ENCODE peak calls at places on chromosomes 6 and 20, in five cellular contexts. X is stimulated activated CD4-positive, alpha-beta T cell treated with anti-CD3 and anti-CD28 coated beads, Interleukin-12 subunit alpha, Interleukin-12 subunit beta, amount 100 ng/mL, for 48 hours; E is left colon; Z is pons; K is hypothalamus. Q is an unnamed sample.

GRCh38 chr20:36541227-36542018 is at the start of gene MYL9:
- DNase-seq in K (peak), E (peak), Z (no peak), X (no peak), Q (peak)

GRCh38 chr6:157669747-157670216 is 153.3 kb upstream of the SNX9 start:
- DNase-seq in X (no peak), E (peak), K (peak), Z (peak), Q (peak)

GRCh38 chr6:97594834-97595233 is 311.8 kb upstream of the MMS22L start:
- DNase-seq in Z (no peak), X (no peak), E (no peak), K (no peak), Q (no peak)

GRCh38 chr6:71444222-71444621 is 155.6 kb downstream of the OGFRL1 start:
- DNase-seq in X (no peak), K (no peak), Z (peak), E (no peak), Q (no peak)

GRCh38 chr6:3001773-3002293 is 2.1 kb downstream of the NQO2 start:
- DNase-seq in E (no peak), K (no peak), X (no peak), Z (peak), Q (no peak)

GRCh38 chr6:24385536-24386269 is 17.0 kb upstream of the MRS2 start:
- DNase-seq in X (no peak), K (no peak), E (no peak), Z (no peak), Q (no peak)

GRCh38 chr6:73566954-73567591 is 46.2 kb upstream of the EEF1A1 start:
- DNase-seq in E (peak), X (no peak), Z (no peak), K (no peak), Q (peak)

GRCh38 chr6:111625511-111626331 is 20.0 kb upstream of the TRAF3IP2 start:
- DNase-seq in K (peak), E (no peak), X (no peak), Z (peak), Q (peak)

GRCh38 chr20:53940356-53940694 is 130.1 kb downstream of the BCAS1 start:
- DNase-seq in Z (no peak), K (no peak), E (no peak), X (no peak), Q (no peak)

GRCh38 chr6:31834367-31834703 is 6.8 kb downstream of the HSPA1B start:
- DNase-seq in E (peak), Z (no peak), X (peak), K (peak), Q (peak)

GRCh38 chr20:9206486-9206885 is 137.6 kb downstream of the PLCB4 start:
- DNase-seq in E (no peak), X (no peak), K (no peak), Z (no peak), Q (no peak)

GRCh38 chr6:82372656-82373055 is 9.0 kb downstream of the TPBG start:
- DNase-seq in E (no peak), Z (no peak), X (no peak), K (no peak), Q (no peak)

GRCh38 chr20:5474646-5475550 is 158.1 kb upstream of the PROKR2 start:
- DNase-seq in Z (peak), K (no peak), E (no peak), X (no peak), Q (no peak)

GRCh38 chr6:166958926-166959861 is 2.8 kb upstream of the RNASET2 start:
- DNase-seq in E (peak), K (no peak), X (no peak), Z (peak), Q (no peak)

GRCh38 chr20:370151-370600 is 10.4 kb upstream of the TRIB3 start:
- DNase-seq in Z (no peak), X (no peak), E (no peak), K (no peak), Q (no peak)

GRCh38 chr20:17493173-17493572 is 38.0 kb downstream of the BFSP1 start:
- DNase-seq in K (no peak), E (no peak), Z (no peak), X (no peak), Q (no peak)

GRCh38 chr20:32067234-32067821 is 15.3 kb downstream of the HCK start:
- DNase-seq in Z (no peak), E (no peak), K (no peak), X (no peak), Q (no peak)

GRCh38 chr20:37668166-37668565 is 25.7 kb upstream of the CTNNBL1 start:
- DNase-seq in X (no peak), K (no peak), Z (no peak), E (no peak), Q (no peak)

GRCh38 chr20:25372584-25373336 is 17.9 kb downstream of the ABHD12 start:
- DNase-seq in E (no peak), Z (no peak), K (no peak), X (no peak), Q (no peak)

GRCh38 chr20:19835533-19836222 is 77.6 kb downstream of the RIN2 start:
- DNase-seq in K (peak), Z (peak), E (no peak), X (no peak), Q (peak)

GRCh38 chr6:27136978-27137814 is 110.3 kb upstream of the PRSS16 start:
- DNase-seq in Z (no peak), K (no peak), E (no peak), X (no peak), Q (no peak)

GRCh38 chr6:111788779-111789276 is 84.4 kb downstream of the FYN start:
- DNase-seq in Z (no peak), K (no peak), E (no peak), X (no peak), Q (no peak)

GRCh38 chr6:19536838-19537237 is 300.3 kb upstream of the ID4 start:
- DNase-seq in K (no peak), E (no peak), Z (no peak), X (no peak), Q (no peak)

GRCh38 chr6:139988702-139989101 is 614.3 kb upstream of the CITED2 start:
- DNase-seq in K (no peak), Z (no peak), X (no peak), E (no peak), Q (no peak)

GRCh38 chr6:89081423-89082322 is 1.1 kb downstream of the PNRC1 start:
- DNase-seq in E (peak), K (peak), X (peak), Z (peak), Q (peak)

GRCh38 chr20:37378420-37378784 is 32.5 kb downstream of the SRC start:
- DNase-seq in Z (no peak), X (no peak), E (no peak), K (no peak), Q (no peak)

GRCh38 chr6:103193413-103193812 is 1666.3 kb downstream of the HACE1 start:
- DNase-seq in K (no peak), E (no peak), Z (no peak), X (no peak), Q (no peak)